ENCODE peak calls at places on chromosomes 6 and 20, in four cellular contexts. T is HepG2, Y is GM12878, Z is H1. D is an unnamed sample. For H3K4me1, the result is how much of the 10 kb centered on the place peaks cover.

GRCh38 chr6:151059612-151060095 is 180.1 kb upstream of the AKAP12 start:
- DNase-seq in T (no peak), Y (no peak), Z (no peak), D (no peak)

GRCh38 chr6:151181701-151182367 is 57.9 kb upstream of the AKAP12 start:
- DNase-seq in T (no peak), Y (no peak), Z (no peak), D (no peak)

GRCh38 chr20:16609066-16609465 is 35.8 kb upstream of the KIF16B start:
- DNase-seq in T (no peak), Y (no peak), Z (no peak), D (no peak)

GRCh38 chr6:144400321-144400720 is 115.2 kb downstream of the UTRN start:
- DNase-seq in T (no peak), Y (no peak), Z (no peak), D (no peak)

GRCh38 chr6:1810880-1811279 is 201.2 kb downstream of the FOXC1 start:
- DNase-seq in T (no peak), Y (no peak), Z (no peak), D (no peak)

GRCh38 chr6:49326337-49326736 is 136.7 kb downstream of the MMUT start:
- DNase-seq in T (no peak), Y (no peak), Z (no peak), D (no peak)

GRCh38 chr6:138865480-138866101 is 69.7 kb downstream of the ECT2L start:
- DNase-seq in T (no peak), Y (no peak), Z (no peak), D (no peak)

GRCh38 chr6:18412644-18413043 is 25.5 kb downstream of the RNF144B start:
- DNase-seq in T (no peak), Y (no peak), Z (no peak), D (no peak)

GRCh38 chr20:41734506-41734945 is 116.3 kb upstream of the CHD6 start:
- DNase-seq in T (peak), Y (no peak), Z (peak), D (peak)

GRCh38 chr20:63132715-63133471 is 83.0 kb downstream of the YTHDF1 start:
- DNase-seq in T (no peak), Y (no peak), Z (no peak), D (no peak)

GRCh38 chr6:3838992-3839867 is 9.9 kb upstream of the FAM50B start:
- DNase-seq in T (peak), Y (no peak), Z (no peak), D (no peak)

GRCh38 chr20:11845311-11845710 is 72.4 kb upstream of the BTBD3 start:
- DNase-seq in T (no peak), Y (no peak), Z (no peak), D (no peak)

GRCh38 chr20:58081842-58082241 is 146.6 kb downstream of the ANKRD60 start:
- DNase-seq in T (no peak), Y (no peak), Z (no peak), D (no peak)

GRCh38 chr20:20489623-20490341 is 121.9 kb downstream of the INSM1 start:
- DNase-seq in T (no peak), Y (no peak), Z (no peak), D (no peak)

GRCh38 chr6:152086223-152086873 is 278.9 kb downstream of the ESR1 start:
- DNase-seq in T (no peak), Y (no peak), Z (no peak), D (no peak)

GRCh38 chr20:12594410-12595130 is 414.2 kb upstream of the SPTLC3 start:
- DNase-seq in T (peak), Y (no peak), Z (no peak), D (no peak)

GRCh38 chr20:17614176-17614811 is 44.4 kb downstream of the DSTN start:
- DNase-seq in T (no peak), Y (no peak), Z (no peak), D (no peak)

GRCh38 chr6:71386215-71386614 is 97.6 kb downstream of the OGFRL1 start:
- DNase-seq in T (no peak), Y (no peak), Z (no peak), D (no peak)

GRCh38 chr6:94300424-94301144 is 881.2 kb upstream of the EPHA7 start:
- DNase-seq in T (no peak), Y (no peak), Z (no peak), D (no peak)

GRCh38 chr6:160972111-160972510 is 19.5 kb upstream of the MAP3K4 start:
- DNase-seq in T (no peak), Y (no peak), Z (no peak), D (no peak)

GRCh38 chr20:25859649-25860530 is 163.2 kb upstream of the ZNF337 start:
- DNase-seq in T (peak), Y (no peak), Z (no peak), D (no peak)

GRCh38 chr6:142842423-142843261 is 102.3 kb downstream of the HIVEP2 start:
- DNase-seq in T (peak), Y (peak), Z (no peak), D (no peak)

GRCh38 chr20:8661229-8662023 is 407.5 kb upstream of the PLCB4 start:
- DNase-seq in T (no peak), Y (no peak), Z (no peak), D (no peak)

GRCh38 chr6:152146385-152146784 is 338.9 kb downstream of the ESR1 start:
- DNase-seq in T (no peak), Y (no peak), Z (no peak), D (no peak)

GRCh38 chr6:114100421-114100820 is 129.5 kb upstream of the HDAC2 start:
- DNase-seq in T (no peak), Y (no peak), Z (no peak), D (no peak)

GRCh38 chr20:49631856-49632418 is 64.0 kb upstream of the PTGIS start:
- DNase-seq in T (no peak), Y (no peak), Z (no peak), D (no peak)

GRCh38 chr6:28522594-28523557 is 2.8 kb upstream of the GPX5 start:
- DNase-seq in T (no peak), Y (no peak), Z (no peak), D (no peak)
- TF ChIP-seq SUZ12 in T (no peak), Y (no peak), Z (no peak), D (no peak)

DNA sequence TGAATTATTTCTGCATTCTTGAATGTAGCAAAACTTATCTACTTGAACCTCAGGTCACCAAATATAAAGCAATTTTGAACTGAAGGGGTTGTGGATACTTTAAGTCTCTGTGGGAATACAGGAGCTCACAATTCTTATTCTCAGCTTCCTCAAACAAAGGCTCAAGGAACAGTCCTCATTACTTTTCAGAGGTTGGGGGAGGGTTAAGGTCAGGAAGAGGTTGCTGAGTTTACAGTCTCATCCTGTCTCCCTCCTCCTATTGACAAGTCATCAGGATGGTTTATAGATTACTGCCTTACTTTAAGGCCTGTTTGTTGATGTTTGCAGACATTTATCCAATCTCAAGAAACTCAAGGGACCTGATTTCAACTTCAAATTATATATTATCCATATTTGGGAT is 143.6 kb upstream of the SPACA1 start:
- DNase-seq in T (no peak), Y (no peak), Z (no peak), D (peak)
- H3K4me1 ChIP-seq in T (under half), Y (half or more), Z (under half), D (under half)

DNA sequence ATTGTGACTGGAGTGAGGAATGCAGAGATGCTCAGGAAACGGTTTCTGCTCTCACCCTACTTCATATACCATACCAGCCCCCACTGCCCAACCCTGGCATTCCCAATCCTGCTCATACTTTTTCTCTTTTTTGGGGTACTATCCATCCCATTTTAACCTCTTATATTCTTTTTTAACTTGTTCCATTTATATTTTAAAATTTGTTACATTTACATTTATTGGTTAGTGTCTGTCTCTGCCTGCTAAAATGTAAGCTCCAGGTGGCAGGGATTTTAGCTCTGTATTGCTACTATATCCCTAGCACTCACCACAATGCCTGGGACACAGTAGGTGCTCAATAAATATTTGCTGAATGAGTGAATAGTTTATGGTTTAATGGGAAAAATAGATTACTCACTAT is 8.1 kb downstream of the FERMT1 start:
- DNase-seq in T (no peak), Y (no peak), Z (no peak), D (no peak)
- TF ChIP-seq SUZ12 in T (no peak), Y (no peak), Z (no peak), D (no peak)

DNA sequence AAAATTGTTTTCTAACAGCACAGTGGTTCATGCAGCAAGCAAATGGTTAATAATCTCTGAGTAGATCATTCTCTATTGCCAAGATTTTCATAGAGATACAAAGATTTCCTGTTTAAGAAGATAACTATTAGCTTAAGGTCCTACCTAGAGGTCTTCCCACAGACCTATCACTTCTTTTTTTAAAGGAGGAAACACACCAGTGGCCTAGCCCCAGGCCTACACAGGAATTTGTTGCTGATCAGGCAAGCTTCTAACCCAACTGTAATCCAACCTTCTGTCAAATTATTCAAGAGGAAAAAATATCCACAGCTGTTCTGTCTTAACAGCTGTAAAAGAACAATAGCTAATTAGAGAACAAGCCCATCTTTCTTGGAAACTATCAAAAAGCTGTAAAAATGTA is 332.8 kb downstream of the BTBD9 start:
- DNase-seq in T (no peak), Y (no peak), Z (no peak), D (no peak)
- H3K4me1 ChIP-seq in T (under half), Y (under half), Z (under half), D (under half)

GRCh38 chr6:70257874-70258273 is 45.0 kb downstream of the COL9A1 start:
- DNase-seq in T (no peak), Y (no peak), Z (no peak), D (no peak)
- TF ChIP-seq SUZ12 in T (no peak), Y (no peak), Z (no peak), D (no peak)

DNA sequence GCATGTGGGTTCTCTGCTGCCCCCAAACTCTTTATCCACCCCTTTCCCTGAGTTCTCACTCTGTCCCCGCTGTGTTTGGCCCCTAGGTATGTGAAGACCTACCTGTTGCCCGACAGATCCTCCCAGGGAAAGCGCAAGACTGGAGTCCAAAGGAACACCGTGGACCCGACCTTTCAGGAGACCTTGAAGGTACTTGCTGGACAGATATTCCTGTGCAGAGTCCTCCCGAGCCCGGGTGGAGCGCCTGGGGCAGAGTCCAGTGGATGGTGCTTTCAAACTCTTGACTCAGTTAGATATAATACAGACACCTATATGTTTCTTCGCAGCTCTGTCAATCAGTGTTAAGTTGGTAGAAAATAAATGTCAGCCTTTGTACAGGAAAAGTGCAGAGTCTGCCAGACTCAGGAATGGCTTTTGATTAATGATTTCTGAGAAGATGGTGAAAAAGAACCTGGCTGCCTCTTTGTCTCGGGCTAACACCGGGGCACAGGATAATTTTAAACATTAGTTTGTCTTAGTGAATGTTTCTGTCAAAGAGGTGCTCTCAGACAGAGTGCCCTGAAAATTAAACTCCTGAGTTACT is 67.2 kb downstream of the EZR start:
- DNase-seq in T (no peak), Y (no peak), Z (no peak), D (no peak)
- H3K4me1 ChIP-seq in T (under half), Y (under half), Z (under half), D (under half)

GRCh38 chr6:28769626-28770402 is 154.0 kb downstream of the TRIM27 start:
- DNase-seq in T (no peak), Y (no peak), Z (no peak), D (no peak)
- TF ChIP-seq SUZ12 in T (no peak), Y (no peak), Z (peak), D (no peak)